ENCODE peak calls at places on chromosomes 11 and 22, in six cellular contexts. R is transverse colon, V is fibroblast of the aortic adventitia, M is nephron progenitor cell, D is cardiac fibroblast, J is epithelial cell of esophagus. K is an unnamed sample.

GRCh38 chr11:127259118-127259517 is 258.5 kb upstream of the KIRREL3 start:
- DNase-seq in D (no peak), M (no peak), R (no peak), J (no peak), V (no peak), K (no peak)

GRCh38 chr22:45647532-45648225 is 24.0 kb upstream of the ATXN10 start:
- DNase-seq in R (no peak), J (no peak), V (no peak), D (no peak), M (no peak), K (no peak)

GRCh38 chr11:1177771-1178090 is 20.0 kb downstream of the MUC5AC start:
- DNase-seq in M (no peak), V (no peak), R (no peak), J (no peak), D (no peak), K (no peak)

GRCh38 chr11:61682093-61682732 is 2.0 kb downstream of the DAGLA start:
- DNase-seq in R (peak; percentile 64), D (no peak), V (no peak), J (no peak), M (no peak), K (no peak)

GRCh38 chr11:1511937-1512496 is 25.4 kb upstream of the MOB2 start:
- DNase-seq in D (no peak), V (no peak), M (no peak), R (no peak), J (no peak), K (no peak)

GRCh38 chr11:5605849-5606248 is 9.4 kb downstream of the TRIM6 start:
- DNase-seq in V (peak; percentile 93), D (peak; percentile 87), J (peak; percentile 94), R (no peak), M (no peak), K (no peak)

GRCh38 chr11:127648604-127649003 is 648.0 kb upstream of the KIRREL3 start:
- DNase-seq in J (no peak), D (no peak), M (no peak), V (no peak), R (no peak), K (no peak)

GRCh38 chr11:124194696-124195418 is 11.7 kb downstream of the OR10D3 start:
- DNase-seq in R (peak; percentile 65), V (peak; percentile 77), M (peak; percentile 55), J (peak; percentile 76), D (peak; percentile 81), K (peak; percentile 50)

GRCh38 chr11:129973809-129974208 is 28.8 kb downstream of the PRDM10 start:
- DNase-seq in J (no peak), V (no peak), D (no peak), M (peak; percentile 62), R (no peak), K (no peak)

GRCh38 chr22:37290737-37291136 is 8.4 kb downstream of the CYTH4 start:
- DNase-seq in V (peak; percentile 85), M (no peak), D (peak; percentile 59), J (no peak), R (no peak), K (no peak)

GRCh38 chr22:23526588-23527315 is 53.3 kb downstream of the IGLL1 start:
- DNase-seq in R (no peak), V (no peak), J (no peak), D (no peak), M (no peak), K (no peak)

GRCh38 chr11:44619931-44620725 is 54.7 kb downstream of the CD82 start:
- DNase-seq in D (no peak), V (no peak), J (no peak), R (peak; percentile 6), M (no peak), K (peak; percentile 2)

GRCh38 chr11:83819936-83820549 is 533.9 kb upstream of the CCDC90B start:
- DNase-seq in D (peak; percentile 84), J (peak; percentile 63), R (no peak), M (no peak), V (peak; percentile 88), K (no peak)

GRCh38 chr22:31332886-31333285 is 13.3 kb downstream of the PATZ1 start:
- DNase-seq in J (peak; percentile 74), M (no peak), D (no peak), V (no peak), R (no peak), K (no peak)

GRCh38 chr11:76634934-76635333 is 35.6 kb downstream of the LRRC32 start:
- DNase-seq in M (no peak), V (no peak), D (no peak), J (no peak), R (no peak), K (no peak)

GRCh38 chr11:32960553-32961164 is 55.0 kb upstream of the DEPDC7 start:
- DNase-seq in V (peak; percentile 80), D (peak; percentile 74), M (no peak), R (no peak), J (peak; percentile 63), K (no peak)

GRCh38 chr11:61747389-61748285 is 4.8 kb upstream of the MYRF start:
- DNase-seq in V (peak; percentile 61), M (peak; percentile 90), R (peak; percentile 86), D (peak; percentile 79), J (peak; percentile 66), K (peak; percentile 89)

GRCh38 chr22:24164243-24164642 is 17.0 kb upstream of the SUSD2 start:
- DNase-seq in D (no peak), V (no peak), M (no peak), R (no peak), J (no peak), K (no peak)

GRCh38 chr22:43792905-43793304 is 19.2 kb downstream of the EFCAB6 start:
- DNase-seq in J (no peak), V (no peak), D (no peak), R (no peak), M (no peak), K (no peak)

GRCh38 chr22:43795320-43795719 is 16.8 kb downstream of the EFCAB6 start:
- DNase-seq in R (no peak), J (no peak), D (no peak), V (no peak), M (no peak), K (no peak)

GRCh38 chr22:43800970-43801369 is 11.1 kb downstream of the EFCAB6 start:
- DNase-seq in V (no peak), J (no peak), R (no peak), D (no peak), M (no peak), K (no peak)

GRCh38 chr22:43798492-43798891 is 13.6 kb downstream of the EFCAB6 start:
- DNase-seq in R (no peak), V (no peak), D (no peak), J (no peak), M (no peak), K (no peak)

GRCh38 chr22:43796567-43796966 is 15.5 kb downstream of the EFCAB6 start:
- DNase-seq in M (no peak), J (peak; percentile 59), R (no peak), V (peak; percentile 88), D (peak; percentile 79), K (peak; percentile 16)
- TF ChIP-seq CTCF in M (peak; percentile 20), J (peak; percentile 68), R (no peak), V (peak; percentile 71), D (peak; percentile 37), K (no peak)

GRCh38 chr22:29883831-29884139 is 811 bp downstream of the MTMR3 start:
- DNase-seq in D (no peak), V (no peak), M (no peak), R (no peak), J (peak; percentile 18), K (no peak)
- TF ChIP-seq CTCF in D (no peak), V (no peak), M (no peak), R (no peak), J (no peak), K (no peak)

DNA sequence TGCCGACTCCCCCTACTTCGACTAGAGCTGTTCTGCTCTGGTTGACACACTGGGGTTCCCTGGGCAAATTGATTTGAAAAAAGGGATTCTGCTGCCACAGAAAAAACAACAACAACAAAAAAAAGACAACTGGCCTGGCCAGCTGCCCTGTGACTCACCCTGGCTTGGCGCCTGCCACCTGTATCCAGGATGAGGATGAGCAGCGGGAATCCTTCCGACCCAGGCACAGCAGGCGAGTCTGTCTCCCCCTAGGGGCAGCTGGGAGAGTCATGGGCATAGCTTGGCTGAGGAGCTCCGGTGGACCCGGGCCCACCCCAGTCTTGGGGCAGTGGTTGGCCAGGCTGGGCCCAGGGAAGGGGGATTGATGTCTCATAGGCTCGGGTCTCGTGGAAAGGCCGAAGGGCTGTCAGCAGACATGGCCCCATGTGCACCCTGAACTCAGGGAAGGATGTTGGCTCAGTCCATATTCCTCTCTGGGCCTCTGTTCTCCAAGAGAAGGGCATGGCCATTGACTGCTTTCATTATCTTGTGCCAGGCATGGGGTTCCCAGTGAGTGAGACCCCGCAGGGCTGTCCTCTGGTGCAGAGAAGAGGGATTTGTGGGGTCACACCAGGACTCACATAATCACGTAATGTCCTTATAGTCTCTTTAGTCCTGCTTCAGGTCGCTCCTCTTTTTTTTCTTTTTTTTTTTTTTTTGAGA is 10.4 kb upstream of the SUN2 start:
- DNase-seq in V (peak; percentile 24), M (peak; percentile 77), J (peak; percentile 86), D (peak; percentile 63), R (peak; percentile 78), K (peak; percentile 76)
- TF ChIP-seq CTCF in V (peak; percentile 83), M (peak; percentile 76), J (peak; percentile 90), D (peak; percentile 99), R (peak; percentile 66), K (peak; percentile 58)

GRCh38 chr11:15940462-15941205 is 415.7 kb downstream of the SOX6 start:
- DNase-seq in R (no peak), J (no peak), V (no peak), D (no peak), M (no peak), K (no peak)

GRCh38 chr11:15938983-15939382 is 417.4 kb downstream of the SOX6 start:
- DNase-seq in J (no peak), D (no peak), M (no peak), V (no peak), R (no peak), K (no peak)

GRCh38 chr11:15937601-15938361 is 418.6 kb downstream of the SOX6 start:
- DNase-seq in V (no peak), J (no peak), D (no peak), M (no peak), R (no peak), K (no peak)

GRCh38 chr11:15936011-15936410 is 420.3 kb downstream of the SOX6 start:
- DNase-seq in M (no peak), V (no peak), D (no peak), J (no peak), R (no peak), K (no peak)

DNA sequence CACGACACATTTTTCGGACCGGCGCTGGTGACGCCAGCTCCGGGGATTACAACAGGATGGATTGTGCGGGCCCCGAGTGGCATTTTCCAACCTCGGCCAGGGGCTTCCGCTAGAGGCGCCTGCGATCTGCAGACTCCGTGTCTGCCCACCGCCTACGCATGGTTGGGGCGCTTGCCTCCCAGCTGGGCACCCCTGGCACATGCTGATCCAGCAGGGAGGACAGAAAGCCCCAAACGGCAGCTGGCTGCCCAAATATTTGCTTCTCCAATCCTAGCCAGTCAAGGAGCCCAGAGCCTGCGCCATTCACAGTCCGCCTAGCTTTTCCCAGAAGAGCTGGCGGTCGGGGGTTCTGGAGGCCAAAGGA is 418.0 kb downstream of the SOX6 start:
- DNase-seq in J (no peak), M (no peak), D (no peak), V (no peak), R (no peak), K (no peak)
- TF ChIP-seq CTCF in J (no peak), M (no peak), D (no peak), V (no peak), R (peak; percentile 6), K (no peak)

K was measured in endothelial cell.